ENCODE peak calls at places on chromosome 10, in four cellular contexts. One of them, this sample, is unnamed.

GRCh38 chr10:3853547-3853989 is 68.6 kb upstream of the KLF6 start:
- DNase-seq in thoracic aorta: no peak
- DNase-seq in B cell: no peak
- DNase-seq in PC-3: peak
- DNase-seq in this sample: no peak

GRCh38 chr10:102642553-102643345 is 1.5 kb upstream of the TRIM8 start:
- DNase-seq in thoracic aorta: no peak
- DNase-seq in B cell: peak
- DNase-seq in PC-3: peak
- DNase-seq in this sample: peak

GRCh38 chr10:98167191-98167590 is 32.7 kb downstream of the R3HCC1L start:
- DNase-seq in thoracic aorta: no peak
- DNase-seq in B cell: no peak
- DNase-seq in PC-3: no peak
- DNase-seq in this sample: no peak

GRCh38 chr10:11986593-11987216 is 55.9 kb downstream of the UPF2 start:
- DNase-seq in thoracic aorta: peak
- DNase-seq in B cell: peak
- DNase-seq in PC-3: peak
- DNase-seq in this sample: peak

GRCh38 chr10:114825513-114826253 is 4.1 kb downstream of the FHIP2A start:
- DNase-seq in thoracic aorta: no peak
- DNase-seq in B cell: no peak
- DNase-seq in PC-3: peak
- DNase-seq in this sample: no peak

GRCh38 chr10:52621635-52622079 is 150.9 kb downstream of the MBL2 start:
- DNase-seq in thoracic aorta: no peak
- DNase-seq in B cell: no peak
- DNase-seq in PC-3: no peak
- DNase-seq in this sample: no peak

GRCh38 chr10:50417906-50418697 is 166.8 kb upstream of the ASAH2 start:
- DNase-seq in thoracic aorta: peak
- DNase-seq in B cell: no peak
- DNase-seq in PC-3: peak
- DNase-seq in this sample: no peak

GRCh38 chr10:57395921-57396320 is 871.8 kb downstream of the IPMK start:
- DNase-seq in thoracic aorta: no peak
- DNase-seq in B cell: no peak
- DNase-seq in PC-3: peak
- DNase-seq in this sample: no peak

GRCh38 chr10:89171996-89172395 is 35.1 kb downstream of the CH25H start:
- DNase-seq in thoracic aorta: no peak
- DNase-seq in B cell: no peak
- DNase-seq in PC-3: no peak
- DNase-seq in this sample: no peak

GRCh38 chr10:12438914-12439692 is 89.8 kb downstream of the CAMK1D start:
- DNase-seq in thoracic aorta: no peak
- DNase-seq in B cell: no peak
- DNase-seq in PC-3: no peak
- DNase-seq in this sample: no peak

GRCh38 chr10:16992611-16993119 is 136.9 kb downstream of the CUBN start:
- DNase-seq in thoracic aorta: no peak
- DNase-seq in B cell: no peak
- DNase-seq in PC-3: no peak
- DNase-seq in this sample: no peak

GRCh38 chr10:33808475-33808874 is 474.0 kb upstream of the NRP1 start:
- DNase-seq in thoracic aorta: no peak
- DNase-seq in B cell: no peak
- DNase-seq in PC-3: no peak
- DNase-seq in this sample: no peak

GRCh38 chr10:25725917-25726716 is 207.9 kb upstream of the MYO3A start:
- DNase-seq in thoracic aorta: no peak
- DNase-seq in B cell: no peak
- DNase-seq in PC-3: peak
- DNase-seq in this sample: peak

GRCh38 chr10:7855205-7855604 is 36.9 kb downstream of the TAF3 start:
- DNase-seq in thoracic aorta: no peak
- DNase-seq in B cell: no peak
- DNase-seq in PC-3: no peak
- DNase-seq in this sample: no peak

GRCh38 chr10:1036341-1036791 is 10.7 kb upstream of the IDI2 start:
- DNase-seq in thoracic aorta: no peak
- DNase-seq in B cell: peak
- DNase-seq in PC-3: peak
- DNase-seq in this sample: no peak

GRCh38 chr10:6351540-6351939 is 148.8 kb downstream of the PFKFB3 start:
- DNase-seq in thoracic aorta: no peak
- DNase-seq in B cell: no peak
- DNase-seq in PC-3: no peak
- DNase-seq in this sample: no peak

GRCh38 chr10:29243750-29244149 is 45.1 kb upstream of the LYZL1 start:
- DNase-seq in thoracic aorta: no peak
- DNase-seq in B cell: no peak
- DNase-seq in PC-3: peak
- DNase-seq in this sample: no peak